ENCODE peak calls at places on chromosomes 12 and 14, in ten cellular contexts. O, L, X, H, T, Z, A, R, S and N are unnamed samples.

GRCh38 chr12:94284046-94284445 is 135.7 kb downstream of the PLXNC1 start:
- DNase-seq in O (no peak), L (no peak), X (no peak), H (no peak), T (no peak), Z (no peak), A (no peak), R (no peak), S (no peak), N (no peak)

GRCh38 chr14:32679927-32680612 is 258.6 kb upstream of the NPAS3 start:
- DNase-seq in O (no peak), L (no peak), X (no peak), H (no peak), T (no peak), Z (no peak), A (no peak), R (no peak), S (no peak), N (no peak)

GRCh38 chr12:45343269-45344051 is 127.6 kb downstream of the ANO6 start:
- DNase-seq in O (no peak), L (no peak), X (no peak), H (no peak), T (no peak), Z (no peak), A (no peak), R (no peak), S (no peak), N (no peak)

GRCh38 chr14:70416322-70416716 is 571 bp downstream of the SYNJ2BP start:
- DNase-seq in O (no peak), L (no peak), X (no peak), H (no peak), T (no peak), Z (no peak), A (no peak), R (no peak), S (peak; percentile 30), N (no peak)

GRCh38 chr12:25959069-25959961 is 833 bp downstream of the RASSF8 start:
- DNase-seq in O (peak; percentile 27), L (peak; percentile 23), X (no peak), H (peak; percentile 31), T (peak; percentile 56), Z (no peak), A (no peak), R (no peak), S (peak; percentile 64), N (peak; percentile 40)

GRCh38 chr14:99035268-99035667 is 236.7 kb downstream of the BCL11B start:
- DNase-seq in O (no peak), L (no peak), X (no peak), H (peak; percentile 41), T (no peak), Z (no peak), A (peak; percentile 85), R (no peak), S (no peak), N (no peak)

GRCh38 chr12:110348431-110349059 is 55.0 kb downstream of the ANAPC7 start:
- DNase-seq in O (no peak), L (no peak), X (no peak), H (no peak), T (no peak), Z (no peak), A (no peak), R (no peak), S (no peak), N (no peak)

GRCh38 chr12:6606331-6607131 is 648 bp downstream of the CHD4 start:
- DNase-seq in O (peak; percentile 59), L (no peak), X (no peak), H (peak; percentile 72), T (peak; percentile 56), Z (peak; percentile 77), A (peak; percentile 54), R (no peak), S (peak; percentile 63), N (peak; percentile 38)

GRCh38 chr12:93823616-93824410 is 146.6 kb downstream of the CRADD start:
- DNase-seq in O (no peak), L (no peak), X (no peak), H (no peak), T (no peak), Z (no peak), A (no peak), R (no peak), S (no peak), N (no peak)

GRCh38 chr12:26953447-26953846 is 15.2 kb downstream of the FGFR1OP2 start:
- DNase-seq in O (no peak), L (no peak), X (no peak), H (no peak), T (no peak), Z (no peak), A (peak; percentile 52), R (no peak), S (no peak), N (no peak)

DNA sequence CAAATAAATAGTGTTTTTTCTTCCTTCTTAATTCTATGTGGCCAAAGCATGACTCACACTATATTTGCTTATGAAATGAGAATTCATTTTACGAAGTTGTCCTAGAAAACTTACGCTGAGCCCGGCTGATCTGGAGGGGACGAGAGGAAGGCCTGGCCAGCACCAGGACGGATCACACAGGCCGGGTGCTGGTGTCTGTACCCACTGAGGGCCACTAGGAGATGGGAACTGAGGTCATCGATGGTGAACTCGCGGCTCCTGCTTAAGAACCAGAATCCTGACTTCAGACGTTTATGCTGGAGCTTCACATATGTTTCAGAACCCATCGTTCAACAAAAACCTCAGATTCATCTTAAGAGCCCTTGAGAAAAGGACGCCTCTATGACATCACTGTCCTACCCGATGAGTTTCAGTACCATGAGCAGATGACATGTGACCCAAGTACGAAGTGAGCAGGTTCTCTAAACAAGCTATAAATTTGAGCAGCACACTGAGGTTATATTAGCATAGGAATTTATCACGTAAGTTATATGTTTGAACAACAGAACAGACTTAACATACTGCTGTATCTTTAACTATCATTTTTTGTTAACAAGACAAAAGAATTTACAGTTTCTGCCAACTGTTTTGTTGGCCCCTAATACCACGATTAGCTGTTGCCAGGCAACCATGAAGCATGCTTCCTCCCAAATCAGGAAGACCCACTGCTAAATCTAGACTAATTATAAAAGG is 111.9 kb downstream of the FOXN3 start:
- DNase-seq in O (no peak), L (no peak), X (no peak), H (peak; percentile 24), T (no peak), Z (no peak), A (no peak), R (no peak), S (no peak), N (peak; percentile 56)
- TF ChIP-seq POLR2AphosphoS5 in O (no peak), L (no peak), X (no peak), H (peak; percentile 64), T (no peak), Z (no peak), A (no peak), R (peak; percentile 29), S (no peak), N (peak; percentile 84)

GRCh38 chr12:690466-690865 is 27.2 kb upstream of the NINJ2 start:
- DNase-seq in O (no peak), L (no peak), X (no peak), H (no peak), T (no peak), Z (no peak), A (no peak), R (no peak), S (peak; percentile 55), N (no peak)
- TF ChIP-seq POLR2AphosphoS5 in O (no peak), L (no peak), X (no peak), H (no peak), T (peak; percentile 47), Z (no peak), A (no peak), R (no peak), S (no peak), N (no peak)

GRCh38 chr12:2692156-2692555 is 102.6 kb upstream of the FKBP4 start:
- DNase-seq in O (no peak), L (no peak), X (no peak), H (no peak), T (no peak), Z (no peak), A (no peak), R (no peak), S (no peak), N (no peak)

GRCh38 chr12:2690348-2691000 is 104.3 kb upstream of the FKBP4 start:
- DNase-seq in O (no peak), L (no peak), X (no peak), H (no peak), T (peak; percentile 37), Z (no peak), A (no peak), R (peak; percentile 72), S (no peak), N (no peak)

GRCh38 chr12:2689879-2690278 is 104.9 kb upstream of the FKBP4 start:
- DNase-seq in O (no peak), L (no peak), X (no peak), H (no peak), T (peak; percentile 37), Z (no peak), A (no peak), R (peak; percentile 31), S (no peak), N (no peak)

GRCh38 chr12:2691001-2691339 is 103.8 kb upstream of the FKBP4 start:
- DNase-seq in O (no peak), L (no peak), X (no peak), H (peak; percentile 49), T (no peak), Z (no peak), A (peak; percentile 52), R (no peak), S (peak; percentile 82), N (no peak)

DNA sequence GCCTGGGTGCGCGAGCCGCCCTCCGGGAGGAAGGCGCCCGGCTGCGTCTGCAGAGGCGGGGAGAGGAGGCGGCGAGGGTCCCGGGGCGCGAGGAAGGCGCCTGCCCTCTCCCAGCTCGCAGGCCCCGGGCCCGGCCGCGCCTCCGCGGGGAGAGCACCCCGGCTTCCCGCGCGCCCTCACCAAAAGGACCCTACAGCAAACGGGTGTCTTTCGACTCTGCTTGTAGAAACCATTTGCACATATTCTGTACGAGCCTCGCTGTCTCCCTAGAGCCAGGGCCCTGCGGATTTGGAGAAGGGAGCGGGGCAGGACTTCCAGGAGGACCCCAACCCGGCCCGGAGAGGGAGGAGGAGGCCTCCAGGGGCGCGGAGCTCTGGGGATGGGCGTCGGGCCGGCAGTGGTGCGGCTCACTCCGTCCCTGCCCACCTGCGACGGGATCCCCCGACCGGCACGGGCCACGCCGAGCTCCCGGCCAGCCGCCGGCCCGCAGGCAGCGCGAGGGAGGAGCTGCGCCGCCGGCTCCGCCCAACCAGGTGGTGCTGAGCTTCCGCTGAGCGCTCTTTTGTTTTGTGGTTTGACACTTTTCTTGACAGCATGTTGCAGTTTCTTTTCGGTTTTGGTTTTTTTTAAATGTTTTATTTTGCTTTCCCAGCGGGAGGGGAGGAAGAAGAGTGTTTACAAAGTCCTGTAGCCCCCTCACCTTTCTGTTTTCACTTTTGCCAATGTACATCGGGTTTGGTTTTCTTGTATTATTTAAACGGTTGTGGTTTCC is 103.2 kb upstream of the FKBP4 start:
- DNase-seq in O (no peak), L (peak; percentile 70), X (peak; percentile 4), H (peak; percentile 45), T (peak; percentile 43), Z (peak; percentile 29), A (peak; percentile 37), R (peak; percentile 46), S (peak; percentile 72), N (no peak)
- TF ChIP-seq POLR2AphosphoS5 in O (peak; percentile 38), L (no peak), X (peak; percentile 46), H (no peak), T (no peak), Z (no peak), A (peak; percentile 33), R (no peak), S (peak; percentile 80), N (no peak)

DNA sequence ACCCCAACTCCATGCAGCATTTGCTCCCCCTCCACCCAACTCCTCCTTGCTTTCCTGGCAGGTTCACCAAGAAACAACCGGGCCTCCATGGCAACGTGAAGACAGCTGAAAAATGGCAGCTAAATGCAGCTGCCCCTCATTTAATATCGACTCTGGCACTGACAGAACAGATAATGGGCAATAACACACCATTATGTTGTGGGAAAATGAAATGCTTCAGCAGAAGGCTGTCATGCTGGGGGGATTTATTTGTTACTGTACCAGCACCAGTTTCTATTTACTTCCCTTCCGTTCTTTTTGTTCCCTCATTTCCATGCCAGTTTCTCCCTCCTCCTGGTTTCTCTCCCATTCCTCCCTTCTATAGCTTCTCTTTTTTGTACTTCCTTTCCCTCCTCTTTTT is 440.9 kb downstream of the NRXN3 start:
- DNase-seq in O (no peak), L (no peak), X (no peak), H (no peak), T (no peak), Z (no peak), A (no peak), R (no peak), S (no peak), N (no peak)
- TF ChIP-seq POLR2AphosphoS5 in O (no peak), L (no peak), X (no peak), H (no peak), T (no peak), Z (no peak), A (no peak), R (no peak), S (no peak), N (no peak)